ENCODE peak calls at places on chromosomes 4 and X, in five cellular contexts. D, F, H, G and T are unnamed samples.

GRCh38 chrX:47247999-47248320 is 15.2 kb downstream of the USP11 start:
- DNase-seq in D (no peak), F (no peak), H (no peak), G (no peak), T (no peak)

GRCh38 chrX:14409341-14409740 is 120.0 kb upstream of the GLRA2 start:
- DNase-seq in D (no peak), F (peak), H (peak), G (no peak), T (peak)

GRCh38 chr4:40587351-40587750 is 42.3 kb downstream of the RBM47 start:
- DNase-seq in D (no peak), F (no peak), H (no peak), G (no peak), T (no peak)

GRCh38 chr4:78984593-78984992 is 45.4 kb upstream of the PAQR3 start:
- DNase-seq in D (no peak), F (no peak), H (no peak), G (no peak), T (no peak)

GRCh38 chr4:14912426-14912825 is 89.9 kb upstream of the CPEB2 start:
- DNase-seq in D (no peak), F (no peak), H (no peak), G (no peak), T (no peak)

GRCh38 chrX:12076046-12076445 is 62.2 kb upstream of the FRMPD4 start:
- DNase-seq in D (no peak), F (peak), H (peak), G (no peak), T (no peak)

GRCh38 chrX:40199704-40200103 is 101.9 kb upstream of the BCOR start:
- DNase-seq in D (no peak), F (no peak), H (no peak), G (no peak), T (no peak)

GRCh38 chr4:88771883-88772450 is 74.3 kb upstream of the NAP1L5 start:
- DNase-seq in D (no peak), F (no peak), H (no peak), G (no peak), T (no peak)

GRCh38 chr4:71453516-71453915 is 114.7 kb downstream of the SLC4A4 start:
- DNase-seq in D (no peak), F (no peak), H (no peak), G (no peak), T (no peak)

GRCh38 chr4:53147179-53147578 is 218.7 kb downstream of the SCFD2 start:
- DNase-seq in D (no peak), F (no peak), H (no peak), G (no peak), T (no peak)

GRCh38 chr4:125323547-125324100 is 8.9 kb downstream of the FAT4 start:
- DNase-seq in D (no peak), F (peak), H (peak), G (no peak), T (no peak)

GRCh38 chr4:158775091-158775651 is 6.3 kb downstream of the FNIP2 start:
- DNase-seq in D (no peak), F (peak), H (peak), G (no peak), T (peak)

GRCh38 chrX:150902434-150903109 is 4.1 kb upstream of the CD99L2 start:
- DNase-seq in D (no peak), F (no peak), H (no peak), G (peak), T (peak)

GRCh38 chr4:93199492-93199891 is 629.1 kb upstream of the ATOH1 start:
- DNase-seq in D (no peak), F (peak), H (peak), G (peak), T (peak)

GRCh38 chr4:150722908-150723362 is 141.0 kb downstream of the MAB21L2 start:
- DNase-seq in D (peak), F (no peak), H (peak), G (no peak), T (peak)

GRCh38 chr4:156771171-156771837 is 200.3 kb downstream of the PDGFC start:
- DNase-seq in D (no peak), F (peak), H (peak), G (no peak), T (peak)